ENCODE peak calls at places on chromosomes 6 and 20, in seven cellular contexts. Z is HepG2, W is mammary epithelial cell, A is H9, B is fibroblast of lung, Y is OCI-LY7, L is neural progenitor cell. S is an unnamed sample.

GRCh38 chr6:62229231-62229630 is 56.8 kb downstream of the KHDRBS2 start:
- DNase-seq in Z (no peak), L (peak), B (no peak), W (no peak), Y (no peak), A (no peak), S (no peak)

GRCh38 chr6:112780498-112781096 is 433.5 kb downstream of the RFPL4B start:
- DNase-seq in B (peak), L (peak), Z (peak), A (peak), W (peak), Y (peak), S (peak)

GRCh38 chr6:162907876-162908481 is 180.2 kb downstream of the PACRG start:
- DNase-seq in W (peak), A (no peak), L (peak), B (peak), Y (peak), Z (peak), S (peak)

GRCh38 chr6:25253371-25253770 is 25.8 kb upstream of the CARMIL1 start:
- DNase-seq in A (no peak), Y (no peak), L (no peak), W (peak), B (no peak), Z (no peak), S (peak)

GRCh38 chr6:9126845-9127560 is 691.7 kb upstream of the SLC35B3 start:
- DNase-seq in B (peak), A (no peak), W (peak), Y (no peak), Z (no peak), L (no peak), S (peak)

GRCh38 chr20:61539706-61540360 is 287.8 kb downstream of the CDH4 start:
- DNase-seq in B (no peak), W (no peak), A (no peak), Z (no peak), L (no peak), Y (no peak), S (no peak)

GRCh38 chr20:62824476-62825287 is 7.8 kb downstream of the COL9A3 start:
- DNase-seq in L (peak), Y (peak), Z (peak), W (no peak), B (peak), A (peak), S (peak)

GRCh38 chr6:100538086-100538485 is 73.4 kb upstream of the SIM1 start:
- DNase-seq in A (no peak), Z (no peak), Y (no peak), L (no peak), W (no peak), B (no peak), S (no peak)

GRCh38 chr20:17620371-17621228 is 50.7 kb downstream of the DSTN start:
- DNase-seq in Y (no peak), B (no peak), A (peak), Z (no peak), L (no peak), W (no peak), S (no peak)

GRCh38 chr6:132483779-132484679 is 28.9 kb downstream of the STX7 start:
- DNase-seq in B (peak), Y (peak), A (no peak), W (peak), L (peak), Z (peak), S (peak)

GRCh38 chr6:149950423-149950822 is 8.6 kb downstream of the ULBP2 start:
- DNase-seq in L (no peak), Y (no peak), B (no peak), A (no peak), W (no peak), Z (no peak), S (no peak)

GRCh38 chr6:3119040-3119723 is 671 bp downstream of the BPHL start:
- DNase-seq in Y (no peak), Z (peak), W (peak), L (no peak), A (no peak), B (peak), S (peak)

GRCh38 chr6:21109421-21110178 is 484.0 kb upstream of the SOX4 start:
- DNase-seq in Y (no peak), A (no peak), B (peak), L (no peak), W (peak), Z (peak), S (peak)

GRCh38 chr6:21064716-21065340 is 528.7 kb upstream of the SOX4 start:
- DNase-seq in Z (no peak), W (peak), Y (no peak), A (no peak), L (no peak), B (no peak), S (no peak)

GRCh38 chr6:79546186-79546585 is 9.0 kb upstream of the LCA5 start:
- DNase-seq in Z (no peak), Y (no peak), L (no peak), W (peak), B (peak), A (no peak), S (no peak)

GRCh38 chr20:24502184-24502583 is 32.8 kb downstream of the SYNDIG1 start:
- DNase-seq in A (peak), L (no peak), Z (no peak), W (peak), Y (no peak), B (peak), S (no peak)

GRCh38 chr20:24694727-24695528 is 225.5 kb downstream of the SYNDIG1 start:
- DNase-seq in B (no peak), A (peak), L (no peak), W (no peak), Z (no peak), Y (no peak), S (peak)

GRCh38 chr6:14354919-14355572 is 237.5 kb downstream of the CD83 start:
- DNase-seq in W (peak), Y (no peak), Z (no peak), L (no peak), A (no peak), B (peak), S (peak)

GRCh38 chr6:31727034-31727716 is 1.9 kb downstream of the DDAH2 start:
- DNase-seq in W (no peak), L (no peak), B (no peak), A (no peak), Y (no peak), Z (no peak), S (no peak)

GRCh38 chr6:51839975-51840374 is 247.4 kb downstream of the PKHD1 start:
- DNase-seq in B (no peak), W (no peak), A (no peak), Z (no peak), Y (no peak), L (no peak), S (no peak)

GRCh38 chr6:159062564-159062945 is 17.8 kb upstream of the TAGAP start:
- DNase-seq in L (no peak), Y (peak), Z (no peak), A (no peak), B (no peak), W (no peak), S (no peak)

GRCh38 chr6:51273228-51273961 is 454.7 kb downstream of the TFAP2B start:
- DNase-seq in B (no peak), L (peak), Z (no peak), Y (no peak), A (peak), W (no peak), S (no peak)

GRCh38 chr20:63058696-63059335 is 52.1 kb upstream of the BHLHE23 start:
- DNase-seq in B (no peak), W (no peak), L (no peak), A (peak), Y (no peak), Z (no peak), S (no peak)

GRCh38 chr20:31830406-31830981 is 11.3 kb downstream of the MYLK2 start:
- DNase-seq in Y (no peak), B (no peak), Z (no peak), L (no peak), A (no peak), W (no peak), S (no peak)

GRCh38 chr20:24651171-24651972 is 181.9 kb downstream of the SYNDIG1 start:
- DNase-seq in Z (no peak), A (no peak), Y (no peak), L (no peak), B (peak), W (peak), S (peak)

GRCh38 chr20:41054463-41055230 is 26.0 kb downstream of the TOP1 start:
- DNase-seq in Z (no peak), W (no peak), B (no peak), L (no peak), A (no peak), Y (no peak), S (no peak)

GRCh38 chr20:32110173-32110704 is 725 bp downstream of the TM9SF4 start:
- DNase-seq in W (no peak), B (no peak), Z (no peak), L (no peak), A (no peak), Y (no peak), S (no peak)

GRCh38 chr6:89350281-89351037 is 2.1 kb downstream of the UBE2J1 start:
- DNase-seq in B (no peak), Y (peak), W (no peak), A (no peak), L (no peak), Z (no peak), S (no peak)

GRCh38 chr20:8662433-8662954 is 406.4 kb upstream of the PLCB4 start:
- DNase-seq in W (no peak), B (no peak), Y (peak), Z (no peak), L (peak), A (no peak), S (no peak)

GRCh38 chr20:48171071-48171470 is 385.8 kb upstream of the SULF2 start:
- DNase-seq in A (no peak), L (no peak), B (no peak), Z (no peak), W (no peak), Y (no peak), S (no peak)

GRCh38 chr20:32470025-32470861 is 112.1 kb downstream of the ASXL1 start:
- DNase-seq in W (peak), Z (peak), B (peak), Y (peak), L (peak), A (peak), S (peak)

GRCh38 chr6:1687402-1687801 is 77.7 kb downstream of the FOXC1 start:
- DNase-seq in Y (no peak), B (no peak), A (no peak), W (no peak), Z (no peak), L (no peak), S (no peak)
- TF ChIP-seq CTCF in Y (no peak), B (no peak), A (no peak), W (no peak), Z (no peak), L (no peak), S (no peak)

GRCh38 chr6:7723041-7723447 is 2.9 kb upstream of the BMP6 start:
- DNase-seq in Z (peak), L (peak), A (peak), Y (peak), B (peak), W (peak), S (peak)
- H2AFZ ChIP-seq in Z (no peak), L (no peak), A (no peak), Y (no peak), B (no peak), W (peak), S (peak)

DNA sequence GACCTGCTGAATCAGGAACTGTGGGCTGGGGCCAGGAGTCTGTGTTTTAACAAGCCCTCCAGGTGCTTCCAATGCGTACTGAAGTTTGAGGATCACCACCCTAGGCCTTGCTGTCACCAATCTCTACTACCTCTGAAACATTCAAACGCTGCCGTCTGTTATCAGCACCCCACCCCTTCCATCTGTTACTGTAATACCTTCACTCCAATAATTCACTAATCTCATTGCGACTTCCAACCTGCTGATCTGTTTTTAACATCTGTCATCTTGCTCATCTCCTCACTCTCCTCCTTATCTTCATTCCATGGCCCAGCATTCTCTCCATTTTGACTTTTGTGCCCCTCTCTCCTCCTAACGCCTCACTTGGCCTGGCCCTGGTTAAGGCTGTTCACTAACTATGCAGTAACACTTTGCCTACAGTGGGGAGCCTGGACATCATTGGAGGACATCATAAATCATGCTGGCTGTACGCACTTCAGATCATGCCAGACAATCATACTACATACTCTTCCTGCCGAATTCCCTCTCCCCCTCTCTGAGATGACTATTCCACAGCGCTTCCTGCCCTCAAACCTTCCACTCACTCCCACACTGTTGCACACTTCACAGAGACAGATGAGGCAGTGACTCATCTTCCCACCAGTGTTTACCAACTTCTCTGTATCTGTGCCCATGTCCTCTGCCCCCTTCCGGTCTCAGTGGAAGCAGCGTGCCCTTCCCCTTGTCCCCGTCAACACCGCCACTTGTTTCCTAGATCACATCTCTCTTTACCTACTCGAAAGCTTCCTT is 3.0 kb upstream of the GUCA1B start:
- DNase-seq in A (no peak), L (no peak), B (peak), Z (peak), W (no peak), Y (no peak), S (peak)
- H3K4me2 ChIP-seq in A (no peak), L (no peak), B (no peak), Z (peak), W (no peak), Y (no peak), S (peak)

GRCh38 chr20:14189794-14190402 is 147.5 kb downstream of the FLRT3 start:
- DNase-seq in A (no peak), Y (peak), Z (peak), W (peak), L (peak), B (peak), S (peak)
- TF ChIP-seq CTCF in A (peak), Y (peak), Z (peak), W (peak), L (peak), B (peak), S (peak)

GRCh38 chr20:52056203-52057062 is 135.1 kb downstream of the ZFP64 start:
- DNase-seq in W (peak), Y (no peak), Z (no peak), B (peak), A (no peak), L (no peak), S (peak)

GRCh38 chr20:52048365-52048764 is 143.2 kb downstream of the ZFP64 start:
- DNase-seq in A (peak), B (no peak), L (peak), W (no peak), Y (no peak), Z (no peak), S (no peak)

GRCh38 chr20:52049001-52049731 is 142.4 kb downstream of the ZFP64 start:
- DNase-seq in W (no peak), Y (no peak), A (peak), L (peak), B (peak), Z (no peak), S (no peak)

GRCh38 chr20:52054123-52054522 is 137.5 kb downstream of the ZFP64 start:
- DNase-seq in L (no peak), W (no peak), Y (no peak), A (no peak), B (no peak), Z (no peak), S (no peak)
- H2AFZ ChIP-seq in L (no peak), W (no peak), Y (no peak), A (no peak), B (no peak), Z (no peak), S (no peak)

DNA sequence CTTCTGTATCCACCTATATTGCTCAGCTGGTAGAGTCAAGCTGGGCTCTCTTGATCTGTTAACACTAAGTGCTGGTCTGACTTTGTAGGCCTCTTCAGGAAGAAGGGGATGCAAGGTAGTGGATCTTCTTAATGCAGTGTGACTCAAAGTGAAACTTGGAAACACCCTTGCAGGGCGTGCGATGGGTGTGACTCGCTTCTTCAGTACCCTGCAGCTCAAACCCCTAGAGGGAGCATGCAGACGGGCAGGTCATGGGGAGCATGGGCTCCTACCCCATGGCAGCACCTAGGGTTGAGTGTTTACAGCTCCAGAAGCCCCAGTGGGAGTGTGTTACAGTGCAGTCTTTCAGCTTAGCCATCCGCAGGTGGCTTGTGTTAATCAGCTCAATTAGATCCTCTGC is 757 bp upstream of the SAMD3 start:
- DNase-seq in A (no peak), L (no peak), Y (peak), B (no peak), W (peak), Z (no peak), S (no peak)
- H3K4me2 ChIP-seq in A (no peak), L (no peak), Y (peak), B (no peak), W (no peak), Z (no peak), S (no peak)

DNA sequence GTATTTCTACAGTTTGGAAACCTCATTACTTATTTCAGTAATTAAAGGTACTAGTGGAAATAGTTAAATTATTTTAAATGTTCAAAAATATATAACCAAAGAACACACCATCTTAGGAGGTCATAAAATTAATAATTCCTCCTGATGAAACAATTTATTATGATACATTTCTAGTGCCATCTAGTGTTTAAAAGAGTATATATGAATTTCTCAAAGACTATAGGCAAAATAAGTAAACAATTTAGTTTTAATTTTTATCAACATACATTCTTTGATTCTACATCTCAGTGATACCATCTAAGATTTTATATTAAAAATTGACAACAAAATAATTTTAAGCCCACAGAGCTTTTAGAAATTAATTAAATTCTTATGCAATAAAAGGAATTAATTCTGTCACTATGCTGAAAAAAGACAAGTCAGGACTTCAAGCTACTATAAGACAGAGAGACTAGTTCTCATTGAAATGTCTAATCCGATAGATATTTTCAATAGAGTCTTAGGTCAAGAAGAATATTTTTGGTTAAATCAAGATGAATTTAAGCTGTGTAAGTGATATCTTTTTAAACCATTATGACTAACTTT is 107.8 kb upstream of the RNF217 start:
- DNase-seq in W (no peak), A (no peak), L (no peak), Z (no peak), B (peak), Y (peak), S (peak)
- TF ChIP-seq CTCF in W (peak), A (peak), L (peak), Z (no peak), B (no peak), Y (peak), S (peak)